ENCODE peak calls at places on chromosomes 2 and 18, in seven cellular contexts. B is fibroblast of lung, V is cardiac muscle cell, G is heart right ventricle, Q is hepatocyte, F is retinal pigment epithelial cell, S is Peyer's patch. T is an unnamed sample.
A peak's percentile ranks its signal among the peaks of the same experiment; 100 is the strongest.

GRCh38 chr2:233542507-233542906 is 24.1 kb downstream of the USP40 start:
- DNase-seq in B (peak; percentile 81), V (no peak), G (no peak), Q (peak; percentile 14), F (no peak), S (no peak), T (peak; percentile 92)

GRCh38 chr2:3689998-3690748 is 13.2 kb upstream of the DCDC2C start:
- DNase-seq in B (no peak), V (no peak), G (no peak), Q (no peak), F (no peak), S (no peak), T (no peak)

GRCh38 chr18:13612111-13612997 is 114.0 kb downstream of the FAM210A start:
- DNase-seq in B (no peak), V (no peak), G (no peak), Q (no peak), F (no peak), S (peak; percentile 63), T (no peak)

GRCh38 chr2:96869824-96870630 is at the start of gene SEMA4C:
- DNase-seq in B (peak; percentile 41), V (peak; percentile 81), G (peak; percentile 79), Q (peak; percentile 83), F (no peak), S (peak; percentile 68), T (no peak)

GRCh38 chr2:180004731-180005130 is 2.4 kb downstream of the CWC22 start:
- DNase-seq in B (no peak), V (no peak), G (no peak), Q (no peak), F (no peak), S (no peak), T (no peak)

GRCh38 chr2:240840435-240841060 is 20.5 kb upstream of the KIF1A start:
- DNase-seq in B (peak; percentile 65), V (peak; percentile 89), G (peak; percentile 51), Q (peak; percentile 88), F (no peak), S (no peak), T (no peak)

GRCh38 chr18:46297621-46298020 is 193.4 kb downstream of the HAUS1 start:
- DNase-seq in B (no peak), V (no peak), G (no peak), Q (no peak), F (no peak), S (no peak), T (no peak)

GRCh38 chr2:75560022-75560767 is 544 bp downstream of the EVA1A start:
- DNase-seq in B (peak; percentile 51), V (peak; percentile 42), G (no peak), Q (peak; percentile 45), F (no peak), S (peak; percentile 55), T (no peak)

GRCh38 chr2:215681799-215682594 is 246.1 kb upstream of the FN1 start:
- DNase-seq in B (no peak), V (no peak), G (no peak), Q (no peak), F (no peak), S (no peak), T (no peak)

GRCh38 chr2:182228073-182228473 is 198.8 kb downstream of the PDE1A start:
- DNase-seq in B (no peak), V (no peak), G (no peak), Q (no peak), F (no peak), S (no peak), T (no peak)

DNA sequence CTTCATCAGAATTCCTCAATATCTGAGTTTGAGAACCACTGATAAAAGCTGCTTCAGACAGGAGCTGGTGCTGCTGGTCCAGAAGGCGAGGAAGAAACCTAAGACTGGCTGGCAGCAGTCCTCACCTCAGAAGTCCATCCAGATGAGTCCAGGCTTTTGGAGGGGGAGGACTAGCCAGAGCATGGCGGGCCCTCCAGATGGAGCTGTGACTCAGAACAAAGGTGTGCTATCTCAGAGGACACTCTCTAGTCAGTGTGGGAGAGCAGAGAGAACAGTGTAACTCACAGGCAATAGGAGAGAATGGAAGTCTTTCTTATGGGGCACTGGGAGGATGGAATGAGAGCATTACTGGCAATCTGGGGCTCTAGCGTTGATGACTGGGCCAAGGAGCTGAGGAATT is 191.4 kb downstream of the NYAP2 start:
- DNase-seq in B (no peak), V (no peak), G (no peak), Q (no peak), F (no peak), S (no peak), T (no peak)
- H3K4me3 ChIP-seq in B (no peak overlapping the region), V (no peak overlapping the region), G (no peak overlapping the region), Q (no peak overlapping the region), F (no peak overlapping the region), S (no peak overlapping the region), T (no peak overlapping the region)

GRCh38 chr2:152566728-152567069 is 150.6 kb downstream of the PRPF40A start:
- DNase-seq in B (no peak), V (no peak), G (no peak), Q (no peak), F (no peak), S (no peak), T (no peak)

GRCh38 chr2:152566034-152566727 is 151.1 kb downstream of the PRPF40A start:
- DNase-seq in B (no peak), V (no peak), G (no peak), Q (no peak), F (no peak), S (no peak), T (no peak)

GRCh38 chr2:152568566-152568965 is 148.7 kb downstream of the PRPF40A start:
- DNase-seq in B (no peak), V (no peak), G (no peak), Q (no peak), F (no peak), S (no peak), T (no peak)

GRCh38 chr2:152562208-152562884 is 154.9 kb downstream of the PRPF40A start:
- DNase-seq in B (no peak), V (no peak), G (no peak), Q (no peak), F (no peak), S (no peak), T (no peak)

GRCh38 chr2:152564754-152565551 is 152.3 kb downstream of the PRPF40A start:
- DNase-seq in B (no peak), V (no peak), G (no peak), Q (no peak), F (no peak), S (no peak), T (no peak)
- H3K4me3 ChIP-seq in B (no peak overlapping the region), V (no peak overlapping the region), G (no peak overlapping the region), Q (no peak overlapping the region), F (no peak overlapping the region), S (no peak overlapping the region), T (no peak overlapping the region)

GRCh38 chr18:29145993-29146539 is 969.1 kb upstream of the CDH2 start:
- DNase-seq in B (no peak), V (no peak), G (no peak), Q (no peak), F (no peak), S (no peak), T (no peak)
- H3K4me3 ChIP-seq in B (no peak overlapping the region), V (no peak overlapping the region), G (no peak overlapping the region), Q (no peak overlapping the region), F (no peak overlapping the region), S (no peak overlapping the region), T (no peak overlapping the region)

GRCh38 chr18:673769-674168 is 16.3 kb downstream of the TYMS start:
- DNase-seq in B (no peak), V (no peak), G (no peak), Q (no peak), F (no peak), S (no peak), T (no peak)
- H3K4me3 ChIP-seq in B (no peak overlapping the region), V (no peak overlapping the region), G (no peak overlapping the region), Q (no peak overlapping the region), F (no peak overlapping the region), S (no peak overlapping the region), T (no peak overlapping the region)